ENCODE peak calls at places on chromosome 13, in four cellular contexts. One of them, this sample, is unnamed.

GRCh38 chr13:27012482-27013197 is 159.0 kb downstream of the USP12 start:
- DNase-seq in stimulated activated CD4-positive, alpha-beta T cell treated with anti-CD3 and anti-CD28 coated beads, Interleukin-1b, Interleukin-23, amount 100 ng/mL, for 24 hours: no peak
- DNase-seq in activated CD4-positive, alpha-beta T cell treated with anti-CD3 and anti-CD28 coated beads, Interleukin-2, amount 50 U/mL, for 48 hours: no peak
- DNase-seq in NCI-H748 treated with DMSO at 0.1 percent for 48 hours: no peak
- DNase-seq in this sample: no peak

GRCh38 chr13:99214232-99214631 is 13.6 kb downstream of the UBAC2 start:
- DNase-seq in stimulated activated CD4-positive, alpha-beta T cell treated with anti-CD3 and anti-CD28 coated beads, Interleukin-1b, Interleukin-23, amount 100 ng/mL, for 24 hours: no peak
- DNase-seq in activated CD4-positive, alpha-beta T cell treated with anti-CD3 and anti-CD28 coated beads, Interleukin-2, amount 50 U/mL, for 48 hours: peak; percentile 64
- DNase-seq in NCI-H748 treated with DMSO at 0.1 percent for 48 hours: no peak
- DNase-seq in this sample: no peak

GRCh38 chr13:20715340-20715732 is 11.8 kb downstream of the IL17D start:
- DNase-seq in stimulated activated CD4-positive, alpha-beta T cell treated with anti-CD3 and anti-CD28 coated beads, Interleukin-1b, Interleukin-23, amount 100 ng/mL, for 24 hours: no peak
- DNase-seq in activated CD4-positive, alpha-beta T cell treated with anti-CD3 and anti-CD28 coated beads, Interleukin-2, amount 50 U/mL, for 48 hours: no peak
- DNase-seq in NCI-H748 treated with DMSO at 0.1 percent for 48 hours: no peak
- DNase-seq in this sample: no peak

GRCh38 chr13:45434556-45435371 is 16.6 kb upstream of the SLC25A30 start:
- DNase-seq in stimulated activated CD4-positive, alpha-beta T cell treated with anti-CD3 and anti-CD28 coated beads, Interleukin-1b, Interleukin-23, amount 100 ng/mL, for 24 hours: no peak
- DNase-seq in activated CD4-positive, alpha-beta T cell treated with anti-CD3 and anti-CD28 coated beads, Interleukin-2, amount 50 U/mL, for 48 hours: no peak
- DNase-seq in NCI-H748 treated with DMSO at 0.1 percent for 48 hours: peak; percentile 32
- DNase-seq in this sample: no peak

GRCh38 chr13:109007946-109008345 is 378.5 kb downstream of the MYO16 start:
- DNase-seq in stimulated activated CD4-positive, alpha-beta T cell treated with anti-CD3 and anti-CD28 coated beads, Interleukin-1b, Interleukin-23, amount 100 ng/mL, for 24 hours: no peak
- DNase-seq in activated CD4-positive, alpha-beta T cell treated with anti-CD3 and anti-CD28 coated beads, Interleukin-2, amount 50 U/mL, for 48 hours: no peak
- DNase-seq in NCI-H748 treated with DMSO at 0.1 percent for 48 hours: no peak
- DNase-seq in this sample: no peak

GRCh38 chr13:46575843-46576242 is 22.9 kb downstream of the LRCH1 start:
- DNase-seq in stimulated activated CD4-positive, alpha-beta T cell treated with anti-CD3 and anti-CD28 coated beads, Interleukin-1b, Interleukin-23, amount 100 ng/mL, for 24 hours: no peak
- DNase-seq in activated CD4-positive, alpha-beta T cell treated with anti-CD3 and anti-CD28 coated beads, Interleukin-2, amount 50 U/mL, for 48 hours: no peak
- DNase-seq in NCI-H748 treated with DMSO at 0.1 percent for 48 hours: no peak
- DNase-seq in this sample: no peak

GRCh38 chr13:49086711-49087110 is 111.0 kb downstream of the FNDC3A start:
- DNase-seq in stimulated activated CD4-positive, alpha-beta T cell treated with anti-CD3 and anti-CD28 coated beads, Interleukin-1b, Interleukin-23, amount 100 ng/mL, for 24 hours: no peak
- DNase-seq in activated CD4-positive, alpha-beta T cell treated with anti-CD3 and anti-CD28 coated beads, Interleukin-2, amount 50 U/mL, for 48 hours: no peak
- DNase-seq in NCI-H748 treated with DMSO at 0.1 percent for 48 hours: no peak
- DNase-seq in this sample: no peak

GRCh38 chr13:112477070-112477619 is 101.0 kb downstream of the SPACA7 start:
- DNase-seq in stimulated activated CD4-positive, alpha-beta T cell treated with anti-CD3 and anti-CD28 coated beads, Interleukin-1b, Interleukin-23, amount 100 ng/mL, for 24 hours: no peak
- DNase-seq in activated CD4-positive, alpha-beta T cell treated with anti-CD3 and anti-CD28 coated beads, Interleukin-2, amount 50 U/mL, for 48 hours: no peak
- DNase-seq in NCI-H748 treated with DMSO at 0.1 percent for 48 hours: no peak
- DNase-seq in this sample: no peak

GRCh38 chr13:111166882-111167281 is 51.8 kb downstream of the ARHGEF7 start:
- DNase-seq in stimulated activated CD4-positive, alpha-beta T cell treated with anti-CD3 and anti-CD28 coated beads, Interleukin-1b, Interleukin-23, amount 100 ng/mL, for 24 hours: no peak
- DNase-seq in activated CD4-positive, alpha-beta T cell treated with anti-CD3 and anti-CD28 coated beads, Interleukin-2, amount 50 U/mL, for 48 hours: no peak
- DNase-seq in NCI-H748 treated with DMSO at 0.1 percent for 48 hours: no peak
- DNase-seq in this sample: peak; percentile 37

GRCh38 chr13:97630725-97631124 is 196.8 kb downstream of the RAP2A start:
- DNase-seq in stimulated activated CD4-positive, alpha-beta T cell treated with anti-CD3 and anti-CD28 coated beads, Interleukin-1b, Interleukin-23, amount 100 ng/mL, for 24 hours: no peak
- DNase-seq in activated CD4-positive, alpha-beta T cell treated with anti-CD3 and anti-CD28 coated beads, Interleukin-2, amount 50 U/mL, for 48 hours: no peak
- DNase-seq in NCI-H748 treated with DMSO at 0.1 percent for 48 hours: no peak
- DNase-seq in this sample: no peak

GRCh38 chr13:98761126-98761978 is 8.9 kb upstream of the SLC15A1 start:
- DNase-seq in stimulated activated CD4-positive, alpha-beta T cell treated with anti-CD3 and anti-CD28 coated beads, Interleukin-1b, Interleukin-23, amount 100 ng/mL, for 24 hours: no peak
- DNase-seq in activated CD4-positive, alpha-beta T cell treated with anti-CD3 and anti-CD28 coated beads, Interleukin-2, amount 50 U/mL, for 48 hours: no peak
- DNase-seq in NCI-H748 treated with DMSO at 0.1 percent for 48 hours: no peak
- DNase-seq in this sample: no peak

GRCh38 chr13:80379245-80379644 is 38.3 kb upstream of the SPRY2 start:
- DNase-seq in stimulated activated CD4-positive, alpha-beta T cell treated with anti-CD3 and anti-CD28 coated beads, Interleukin-1b, Interleukin-23, amount 100 ng/mL, for 24 hours: no peak
- DNase-seq in activated CD4-positive, alpha-beta T cell treated with anti-CD3 and anti-CD28 coated beads, Interleukin-2, amount 50 U/mL, for 48 hours: no peak
- DNase-seq in NCI-H748 treated with DMSO at 0.1 percent for 48 hours: no peak
- DNase-seq in this sample: no peak

GRCh38 chr13:45055902-45056648 is 64.2 kb upstream of the GTF2F2 start:
- DNase-seq in stimulated activated CD4-positive, alpha-beta T cell treated with anti-CD3 and anti-CD28 coated beads, Interleukin-1b, Interleukin-23, amount 100 ng/mL, for 24 hours: no peak
- DNase-seq in activated CD4-positive, alpha-beta T cell treated with anti-CD3 and anti-CD28 coated beads, Interleukin-2, amount 50 U/mL, for 48 hours: no peak
- DNase-seq in NCI-H748 treated with DMSO at 0.1 percent for 48 hours: no peak
- DNase-seq in this sample: no peak

GRCh38 chr13:30719521-30719914 is 15.8 kb upstream of the ALOX5AP start:
- DNase-seq in stimulated activated CD4-positive, alpha-beta T cell treated with anti-CD3 and anti-CD28 coated beads, Interleukin-1b, Interleukin-23, amount 100 ng/mL, for 24 hours: no peak
- DNase-seq in activated CD4-positive, alpha-beta T cell treated with anti-CD3 and anti-CD28 coated beads, Interleukin-2, amount 50 U/mL, for 48 hours: no peak
- DNase-seq in NCI-H748 treated with DMSO at 0.1 percent for 48 hours: no peak
- DNase-seq in this sample: no peak

GRCh38 chr13:32472194-32472621 is 44.3 kb upstream of the N4BP2L1 start:
- DNase-seq in stimulated activated CD4-positive, alpha-beta T cell treated with anti-CD3 and anti-CD28 coated beads, Interleukin-1b, Interleukin-23, amount 100 ng/mL, for 24 hours: no peak
- DNase-seq in activated CD4-positive, alpha-beta T cell treated with anti-CD3 and anti-CD28 coated beads, Interleukin-2, amount 50 U/mL, for 48 hours: no peak
- DNase-seq in NCI-H748 treated with DMSO at 0.1 percent for 48 hours: no peak
- DNase-seq in this sample: no peak

GRCh38 chr13:50715402-50716146 is 127.9 kb downstream of the DLEU7 start:
- DNase-seq in stimulated activated CD4-positive, alpha-beta T cell treated with anti-CD3 and anti-CD28 coated beads, Interleukin-1b, Interleukin-23, amount 100 ng/mL, for 24 hours: no peak
- DNase-seq in activated CD4-positive, alpha-beta T cell treated with anti-CD3 and anti-CD28 coated beads, Interleukin-2, amount 50 U/mL, for 48 hours: no peak
- DNase-seq in NCI-H748 treated with DMSO at 0.1 percent for 48 hours: no peak
- DNase-seq in this sample: no peak

GRCh38 chr13:73248154-73248553 is 189.3 kb downstream of the KLF5 start:
- DNase-seq in stimulated activated CD4-positive, alpha-beta T cell treated with anti-CD3 and anti-CD28 coated beads, Interleukin-1b, Interleukin-23, amount 100 ng/mL, for 24 hours: no peak
- DNase-seq in activated CD4-positive, alpha-beta T cell treated with anti-CD3 and anti-CD28 coated beads, Interleukin-2, amount 50 U/mL, for 48 hours: no peak
- DNase-seq in NCI-H748 treated with DMSO at 0.1 percent for 48 hours: no peak
- DNase-seq in this sample: no peak

GRCh38 chr13:22789916-22790315 is 390.9 kb upstream of the SGCG start:
- DNase-seq in stimulated activated CD4-positive, alpha-beta T cell treated with anti-CD3 and anti-CD28 coated beads, Interleukin-1b, Interleukin-23, amount 100 ng/mL, for 24 hours: no peak
- DNase-seq in activated CD4-positive, alpha-beta T cell treated with anti-CD3 and anti-CD28 coated beads, Interleukin-2, amount 50 U/mL, for 48 hours: no peak
- DNase-seq in NCI-H748 treated with DMSO at 0.1 percent for 48 hours: no peak
- DNase-seq in this sample: no peak

GRCh38 chr13:113359556-113359955 is 4.4 kb downstream of the GRTP1 start:
- DNase-seq in stimulated activated CD4-positive, alpha-beta T cell treated with anti-CD3 and anti-CD28 coated beads, Interleukin-1b, Interleukin-23, amount 100 ng/mL, for 24 hours: no peak
- DNase-seq in activated CD4-positive, alpha-beta T cell treated with anti-CD3 and anti-CD28 coated beads, Interleukin-2, amount 50 U/mL, for 48 hours: no peak
- DNase-seq in NCI-H748 treated with DMSO at 0.1 percent for 48 hours: no peak
- DNase-seq in this sample: no peak

GRCh38 chr13:43805071-43805468 is 18.3 kb upstream of the ENOX1 start:
- DNase-seq in stimulated activated CD4-positive, alpha-beta T cell treated with anti-CD3 and anti-CD28 coated beads, Interleukin-1b, Interleukin-23, amount 100 ng/mL, for 24 hours: no peak
- DNase-seq in activated CD4-positive, alpha-beta T cell treated with anti-CD3 and anti-CD28 coated beads, Interleukin-2, amount 50 U/mL, for 48 hours: peak; percentile 25
- DNase-seq in NCI-H748 treated with DMSO at 0.1 percent for 48 hours: no peak
- DNase-seq in this sample: no peak

GRCh38 chr13:51235756-51236564 is 13.8 kb downstream of the FAM124A start:
- DNase-seq in stimulated activated CD4-positive, alpha-beta T cell treated with anti-CD3 and anti-CD28 coated beads, Interleukin-1b, Interleukin-23, amount 100 ng/mL, for 24 hours: no peak
- DNase-seq in activated CD4-positive, alpha-beta T cell treated with anti-CD3 and anti-CD28 coated beads, Interleukin-2, amount 50 U/mL, for 48 hours: no peak
- DNase-seq in NCI-H748 treated with DMSO at 0.1 percent for 48 hours: no peak
- DNase-seq in this sample: no peak

GRCh38 chr13:52118595-52118994 is 10.3 kb downstream of the NEK5 start:
- DNase-seq in stimulated activated CD4-positive, alpha-beta T cell treated with anti-CD3 and anti-CD28 coated beads, Interleukin-1b, Interleukin-23, amount 100 ng/mL, for 24 hours: no peak
- DNase-seq in activated CD4-positive, alpha-beta T cell treated with anti-CD3 and anti-CD28 coated beads, Interleukin-2, amount 50 U/mL, for 48 hours: no peak
- DNase-seq in NCI-H748 treated with DMSO at 0.1 percent for 48 hours: no peak
- DNase-seq in this sample: no peak

GRCh38 chr13:113917096-113917495 is 53.2 kb upstream of the GAS6 start:
- DNase-seq in stimulated activated CD4-positive, alpha-beta T cell treated with anti-CD3 and anti-CD28 coated beads, Interleukin-1b, Interleukin-23, amount 100 ng/mL, for 24 hours: no peak
- DNase-seq in activated CD4-positive, alpha-beta T cell treated with anti-CD3 and anti-CD28 coated beads, Interleukin-2, amount 50 U/mL, for 48 hours: no peak
- DNase-seq in NCI-H748 treated with DMSO at 0.1 percent for 48 hours: no peak
- DNase-seq in this sample: no peak